ENCODE peak calls at places on chromosomes 6 and 20, in five cellular contexts. N is HuH-7.5; S is activated T-cell treated with anti-CD3 and anti-CD28 coated beads, Interleukin-2, amount 50 U/mL, for 72 hours; I is neural crest cell; L is HS-27A. A is an unnamed sample.

GRCh38 chr20:4071177-4071723 is 55.9 kb upstream of the RNF24 start:
- DNase-seq in N (no peak), S (no peak), I (peak; percentile 21), L (no peak), A (no peak)

GRCh38 chr20:59253779-59254319 is 46.6 kb upstream of the EDN3 start:
- DNase-seq in N (no peak), S (peak; percentile 21), I (no peak), L (no peak), A (no peak)

GRCh38 chr20:49697071-49697470 is 16.6 kb downstream of the B4GALT5 start:
- DNase-seq in N (no peak), S (no peak), I (no peak), L (no peak), A (no peak)

GRCh38 chr6:40164345-40164755 is 230.1 kb upstream of the MOCS1 start:
- DNase-seq in N (no peak), S (no peak), I (no peak), L (no peak), A (peak; percentile 63)

GRCh38 chr6:26607434-26608230 is 10.9 kb downstream of the ABT1 start:
- DNase-seq in N (no peak), S (peak; percentile 62), I (peak; percentile 46), L (peak; percentile 19), A (peak; percentile 78)

GRCh38 chr6:90485615-90486277 is 101.1 kb downstream of the MAP3K7 start:
- DNase-seq in N (no peak), S (no peak), I (no peak), L (no peak), A (no peak)

GRCh38 chr20:50438986-50439407 is 71.2 kb upstream of the PTPN1 start:
- DNase-seq in N (no peak), S (peak; percentile 35), I (no peak), L (peak; percentile 33), A (no peak)

GRCh38 chr20:59391975-59392374 is 91.6 kb downstream of the EDN3 start:
- DNase-seq in N (no peak), S (no peak), I (no peak), L (no peak), A (no peak)

GRCh38 chr6:7468382-7469081 is 72.9 kb upstream of the DSP start:
- DNase-seq in N (no peak), S (no peak), I (no peak), L (peak; percentile 20), A (no peak)

GRCh38 chr20:49851234-49851755 is 38.7 kb downstream of the SLC9A8 start:
- DNase-seq in N (no peak), S (no peak), I (no peak), L (no peak), A (no peak)

GRCh38 chr20:38418509-38419204 is 16.5 kb downstream of the SNHG17 start:
- DNase-seq in N (no peak), S (no peak), I (no peak), L (no peak), A (peak; percentile 24)

GRCh38 chr20:62916703-62917476 is 9.4 kb downstream of the DIDO1 start:
- DNase-seq in N (peak; percentile 41), S (no peak), I (no peak), L (no peak), A (no peak)

GRCh38 chr6:36998723-36999466 is 6.6 kb upstream of the FGD2 start:
- DNase-seq in N (no peak), S (no peak), I (no peak), L (no peak), A (no peak)

GRCh38 chr6:30101939-30102700 is 10.8 kb downstream of the TRIM31 start:
- DNase-seq in N (peak; percentile 75), S (peak; percentile 66), I (peak; percentile 77), L (peak; percentile 75), A (peak; percentile 92)

GRCh38 chr20:9306521-9306920 is 207.9 kb upstream of the LAMP5 start:
- DNase-seq in N (no peak), S (no peak), I (no peak), L (no peak), A (peak; percentile 83)

GRCh38 chr6:89433637-89434499 is 916 bp downstream of the ANKRD6 start:
- DNase-seq in N (peak; percentile 22), S (peak; percentile 25), I (no peak), L (no peak), A (peak; percentile 30)

GRCh38 chr20:53070714-53071392 is 98.7 kb downstream of the TSHZ2 start:
- DNase-seq in N (no peak), S (peak; percentile 42), I (no peak), L (no peak), A (peak; percentile 23)

GRCh38 chr20:57656252-57656820 is 36.1 kb upstream of the ZBP1 start:
- DNase-seq in N (no peak), S (no peak), I (no peak), L (no peak), A (no peak)

GRCh38 chr6:166257911-166258318 is 50.3 kb downstream of the PRR18 start:
- DNase-seq in N (no peak), S (peak; percentile 35), I (no peak), L (no peak), A (no peak)

GRCh38 chr20:34516874-34517542 is 786 bp downstream of the DYNLRB1 start:
- DNase-seq in N (no peak), S (peak; percentile 46), I (no peak), L (no peak), A (peak; percentile 23)

GRCh38 chr20:52192296-52193007 is 873 bp upstream of the ZFP64 start:
- DNase-seq in N (peak; percentile 77), S (no peak), I (no peak), L (no peak), A (peak; percentile 49)

GRCh38 chr6:75602897-75603395 is 1.3 kb downstream of the SENP6 start:
- DNase-seq in N (no peak), S (no peak), I (no peak), L (no peak), A (no peak)

GRCh38 chr6:42727084-42727601 is 4.7 kb upstream of the PRPH2 start:
- DNase-seq in N (peak; percentile 22), S (peak; percentile 18), I (no peak), L (no peak), A (no peak)

GRCh38 chr6:1136415-1136774 is 175.5 kb upstream of the FOXQ1 start:
- DNase-seq in N (no peak), S (no peak), I (no peak), L (peak; percentile 11), A (no peak)